ENCODE peak calls at places on chromosome 3, in ten cellular contexts. One of them, this sample, is unnamed.

GRCh38 chr3:58434990-58435389 is 1.4 kb upstream of the PDHB start:
- DNase-seq in stomach: no peak
- DNase-seq in HCT116: no peak
- DNase-seq in tibial nerve: no peak
- DNase-seq in cardiac muscle cell: peak; percentile 82
- DNase-seq in lower lobe of right lung: no peak
- DNase-seq in AG04450: peak; percentile 41
- DNase-seq in naive thymus-derived CD4-positive, alpha-beta T cell: no peak
- DNase-seq in endothelial cell of umbilical vein: no peak
- DNase-seq in GM23248: peak; percentile 76
- DNase-seq in this sample: no peak

GRCh38 chr3:57026918-57027317 is 33.5 kb upstream of the SPATA12 start:
- DNase-seq in stomach: no peak
- DNase-seq in HCT116: no peak
- DNase-seq in tibial nerve: no peak
- DNase-seq in cardiac muscle cell: peak; percentile 62
- DNase-seq in lower lobe of right lung: no peak
- DNase-seq in AG04450: no peak
- DNase-seq in naive thymus-derived CD4-positive, alpha-beta T cell: no peak
- DNase-seq in endothelial cell of umbilical vein: peak; percentile 17
- DNase-seq in GM23248: peak; percentile 52
- DNase-seq in this sample: no peak

GRCh38 chr3:64049136-64049535 is 25.8 kb upstream of the PSMD6 start:
- DNase-seq in stomach: no peak
- DNase-seq in HCT116: no peak
- DNase-seq in tibial nerve: no peak
- DNase-seq in cardiac muscle cell: no peak
- DNase-seq in lower lobe of right lung: no peak
- DNase-seq in AG04450: no peak
- DNase-seq in naive thymus-derived CD4-positive, alpha-beta T cell: no peak
- DNase-seq in endothelial cell of umbilical vein: peak; percentile 16
- DNase-seq in GM23248: peak; percentile 77
- DNase-seq in this sample: no peak

GRCh38 chr3:46228259-46229222 is 13.7 kb upstream of the CCR3 start:
- DNase-seq in stomach: no peak
- DNase-seq in HCT116: no peak
- DNase-seq in tibial nerve: no peak
- DNase-seq in cardiac muscle cell: peak; percentile 30
- DNase-seq in lower lobe of right lung: no peak
- DNase-seq in AG04450: no peak
- DNase-seq in naive thymus-derived CD4-positive, alpha-beta T cell: no peak
- DNase-seq in endothelial cell of umbilical vein: no peak
- DNase-seq in GM23248: peak; percentile 84
- DNase-seq in this sample: no peak

GRCh38 chr3:12896206-12896697 is 54.9 kb upstream of the RPL32 start:
- DNase-seq in stomach: no peak
- DNase-seq in HCT116: no peak
- DNase-seq in tibial nerve: no peak
- DNase-seq in cardiac muscle cell: peak; percentile 14
- DNase-seq in lower lobe of right lung: peak; percentile 20
- DNase-seq in AG04450: no peak
- DNase-seq in naive thymus-derived CD4-positive, alpha-beta T cell: no peak
- DNase-seq in endothelial cell of umbilical vein: no peak
- DNase-seq in GM23248: peak; percentile 45
- DNase-seq in this sample: no peak

GRCh38 chr3:107574650-107575049 is 51.9 kb downstream of the BBX start:
- DNase-seq in stomach: no peak
- DNase-seq in HCT116: peak; percentile 2
- DNase-seq in tibial nerve: no peak
- DNase-seq in cardiac muscle cell: peak; percentile 72
- DNase-seq in lower lobe of right lung: no peak
- DNase-seq in AG04450: peak; percentile 18
- DNase-seq in naive thymus-derived CD4-positive, alpha-beta T cell: no peak
- DNase-seq in endothelial cell of umbilical vein: peak; percentile 66
- DNase-seq in GM23248: peak; percentile 66
- DNase-seq in this sample: no peak

GRCh38 chr3:135034291-135034768 is 239.3 kb downstream of the EPHB1 start:
- DNase-seq in stomach: no peak
- DNase-seq in HCT116: no peak
- DNase-seq in tibial nerve: no peak
- DNase-seq in cardiac muscle cell: no peak
- DNase-seq in lower lobe of right lung: no peak
- DNase-seq in AG04450: no peak
- DNase-seq in naive thymus-derived CD4-positive, alpha-beta T cell: no peak
- DNase-seq in endothelial cell of umbilical vein: no peak
- DNase-seq in GM23248: no peak
- DNase-seq in this sample: no peak

GRCh38 chr3:53806182-53807116 is 39.8 kb downstream of the CHDH start:
- DNase-seq in stomach: no peak
- DNase-seq in HCT116: no peak
- DNase-seq in tibial nerve: no peak
- DNase-seq in cardiac muscle cell: peak; percentile 54
- DNase-seq in lower lobe of right lung: no peak
- DNase-seq in AG04450: peak; percentile 21
- DNase-seq in naive thymus-derived CD4-positive, alpha-beta T cell: no peak
- DNase-seq in endothelial cell of umbilical vein: no peak
- DNase-seq in GM23248: peak; percentile 94
- DNase-seq in this sample: no peak

GRCh38 chr3:60803812-60804211 is 447.4 kb downstream of the FHIT start:
- DNase-seq in stomach: no peak
- DNase-seq in HCT116: no peak
- DNase-seq in tibial nerve: no peak
- DNase-seq in cardiac muscle cell: no peak
- DNase-seq in lower lobe of right lung: no peak
- DNase-seq in AG04450: no peak
- DNase-seq in naive thymus-derived CD4-positive, alpha-beta T cell: no peak
- DNase-seq in endothelial cell of umbilical vein: no peak
- DNase-seq in GM23248: peak; percentile 19
- DNase-seq in this sample: no peak

GRCh38 chr3:193515884-193516438 is 38.7 kb downstream of the ATP13A4 start:
- DNase-seq in stomach: no peak
- DNase-seq in HCT116: no peak
- DNase-seq in tibial nerve: no peak
- DNase-seq in cardiac muscle cell: no peak
- DNase-seq in lower lobe of right lung: no peak
- DNase-seq in AG04450: no peak
- DNase-seq in naive thymus-derived CD4-positive, alpha-beta T cell: no peak
- DNase-seq in endothelial cell of umbilical vein: no peak
- DNase-seq in GM23248: no peak
- DNase-seq in this sample: no peak

GRCh38 chr3:136703429-136703828 is 48.7 kb downstream of the STAG1 start:
- DNase-seq in stomach: no peak
- DNase-seq in HCT116: no peak
- DNase-seq in tibial nerve: no peak
- DNase-seq in cardiac muscle cell: peak; percentile 12
- DNase-seq in lower lobe of right lung: no peak
- DNase-seq in AG04450: no peak
- DNase-seq in naive thymus-derived CD4-positive, alpha-beta T cell: no peak
- DNase-seq in endothelial cell of umbilical vein: no peak
- DNase-seq in GM23248: no peak
- DNase-seq in this sample: no peak
- H3K9me3 ChIP-seq in stomach: no peaks in the 10 kb centered on the region
- H3K9me3 ChIP-seq in HCT116: no peaks in the 10 kb centered on the region
- H3K9me3 ChIP-seq in tibial nerve: no peaks in the 10 kb centered on the region
- H3K9me3 ChIP-seq in cardiac muscle cell: no peaks in the 10 kb centered on the region
- H3K9me3 ChIP-seq in lower lobe of right lung: no peaks in the 10 kb centered on the region
- H3K9me3 ChIP-seq in AG04450: no peaks in the 10 kb centered on the region
- H3K9me3 ChIP-seq in naive thymus-derived CD4-positive, alpha-beta T cell: no peaks in the 10 kb centered on the region
- H3K9me3 ChIP-seq in endothelial cell of umbilical vein: no peaks in the 10 kb centered on the region
- H3K9me3 ChIP-seq in GM23248: no peaks in the 10 kb centered on the region
- H3K9me3 ChIP-seq in this sample: peaks cover 2% of the 10 kb centered on the region

DNA sequence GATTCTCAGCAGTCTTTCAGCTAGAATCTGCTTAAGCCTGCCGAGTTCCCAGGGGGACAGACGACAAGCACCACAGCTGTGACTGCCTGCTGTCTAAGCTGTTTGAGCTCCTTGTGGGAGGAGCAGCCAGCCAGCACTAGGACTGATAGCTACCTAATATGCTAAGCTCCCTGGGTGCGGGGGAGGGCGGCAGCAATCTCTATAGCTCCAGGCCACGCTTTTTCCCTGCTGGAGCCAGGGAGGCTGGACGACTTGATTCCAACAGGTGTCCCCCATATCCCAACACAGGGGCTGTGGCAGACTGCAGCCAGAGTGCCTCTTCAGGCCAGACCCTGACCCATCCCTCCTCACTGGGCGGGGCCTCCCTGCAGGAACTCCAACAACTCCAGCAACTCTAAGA is 134.1 kb upstream of the ARPP21 start:
- DNase-seq in stomach: peak; percentile 26
- DNase-seq in HCT116: no peak
- DNase-seq in tibial nerve: no peak
- DNase-seq in cardiac muscle cell: peak; percentile 8
- DNase-seq in lower lobe of right lung: no peak
- DNase-seq in AG04450: no peak
- DNase-seq in naive thymus-derived CD4-positive, alpha-beta T cell: no peak
- DNase-seq in endothelial cell of umbilical vein: no peak
- DNase-seq in GM23248: no peak
- DNase-seq in this sample: no peak
- H3K9me3 ChIP-seq in stomach: no peaks in the 10 kb centered on the region
- H3K9me3 ChIP-seq in HCT116: peaks cover 3% of the 10 kb centered on the region
- H3K9me3 ChIP-seq in tibial nerve: no peaks in the 10 kb centered on the region
- H3K9me3 ChIP-seq in cardiac muscle cell: no peaks in the 10 kb centered on the region
- H3K9me3 ChIP-seq in lower lobe of right lung: no peaks in the 10 kb centered on the region
- H3K9me3 ChIP-seq in AG04450: peaks cover 8% of the 10 kb centered on the region
- H3K9me3 ChIP-seq in naive thymus-derived CD4-positive, alpha-beta T cell: no peaks in the 10 kb centered on the region
- H3K9me3 ChIP-seq in endothelial cell of umbilical vein: no peaks in the 10 kb centered on the region
- H3K9me3 ChIP-seq in GM23248: no peaks in the 10 kb centered on the region
- H3K9me3 ChIP-seq in this sample: no peaks in the 10 kb centered on the region

DNA sequence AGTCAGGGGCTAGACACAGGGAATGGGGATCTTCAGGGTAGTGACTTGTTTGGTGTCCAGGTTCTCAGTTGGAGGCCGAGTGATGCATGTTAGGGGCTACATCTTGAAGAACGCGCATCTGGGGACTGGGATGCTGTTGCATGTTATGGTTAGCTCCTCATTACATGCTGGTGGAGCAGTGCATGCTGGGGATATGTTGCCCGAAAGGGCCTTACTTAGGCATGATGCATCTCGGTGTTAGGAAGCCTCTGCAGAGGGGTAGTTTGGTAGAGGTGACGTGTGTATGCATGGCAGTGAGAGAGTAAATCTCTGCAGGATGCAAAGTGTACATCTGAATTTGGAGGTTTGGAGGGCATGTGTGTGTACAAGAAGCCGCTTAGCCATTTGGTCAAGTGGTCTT is 2.4 kb downstream of the EIF4G1 start:
- DNase-seq in stomach: no peak
- DNase-seq in HCT116: no peak
- DNase-seq in tibial nerve: no peak
- DNase-seq in cardiac muscle cell: no peak
- DNase-seq in lower lobe of right lung: no peak
- DNase-seq in AG04450: no peak
- DNase-seq in naive thymus-derived CD4-positive, alpha-beta T cell: no peak
- DNase-seq in endothelial cell of umbilical vein: no peak
- DNase-seq in GM23248: peak; percentile 61
- DNase-seq in this sample: no peak
- H3K9me3 ChIP-seq in stomach: no peaks in the 10 kb centered on the region
- H3K9me3 ChIP-seq in HCT116: no peaks in the 10 kb centered on the region
- H3K9me3 ChIP-seq in tibial nerve: no peaks in the 10 kb centered on the region
- H3K9me3 ChIP-seq in cardiac muscle cell: no peaks in the 10 kb centered on the region
- H3K9me3 ChIP-seq in lower lobe of right lung: no peaks in the 10 kb centered on the region
- H3K9me3 ChIP-seq in AG04450: peaks cover 3% of the 10 kb centered on the region
- H3K9me3 ChIP-seq in naive thymus-derived CD4-positive, alpha-beta T cell: no peaks in the 10 kb centered on the region
- H3K9me3 ChIP-seq in endothelial cell of umbilical vein: no peaks in the 10 kb centered on the region
- H3K9me3 ChIP-seq in GM23248: no peaks in the 10 kb centered on the region
- H3K9me3 ChIP-seq in this sample: no peaks in the 10 kb centered on the region

GRCh38 chr3:119322021-119322522 is 27.9 kb downstream of the ARHGAP31 start:
- DNase-seq in stomach: no peak
- DNase-seq in HCT116: no peak
- DNase-seq in tibial nerve: no peak
- DNase-seq in cardiac muscle cell: peak; percentile 25
- DNase-seq in lower lobe of right lung: no peak
- DNase-seq in AG04450: no peak
- DNase-seq in naive thymus-derived CD4-positive, alpha-beta T cell: no peak
- DNase-seq in endothelial cell of umbilical vein: no peak
- DNase-seq in GM23248: peak; percentile 81
- DNase-seq in this sample: no peak
- H3K9me3 ChIP-seq in stomach: no peaks in the 10 kb centered on the region
- H3K9me3 ChIP-seq in HCT116: no peaks in the 10 kb centered on the region
- H3K9me3 ChIP-seq in tibial nerve: no peaks in the 10 kb centered on the region
- H3K9me3 ChIP-seq in cardiac muscle cell: no peaks in the 10 kb centered on the region
- H3K9me3 ChIP-seq in lower lobe of right lung: no peaks in the 10 kb centered on the region
- H3K9me3 ChIP-seq in AG04450: no peaks in the 10 kb centered on the region
- H3K9me3 ChIP-seq in naive thymus-derived CD4-positive, alpha-beta T cell: no peaks in the 10 kb centered on the region
- H3K9me3 ChIP-seq in endothelial cell of umbilical vein: no peaks in the 10 kb centered on the region
- H3K9me3 ChIP-seq in GM23248: no peaks in the 10 kb centered on the region
- H3K9me3 ChIP-seq in this sample: no peaks in the 10 kb centered on the region

GRCh38 chr3:119433613-119434325 is 29.6 kb downstream of the TMEM39A start:
- DNase-seq in stomach: no peak
- DNase-seq in HCT116: no peak
- DNase-seq in tibial nerve: no peak
- DNase-seq in cardiac muscle cell: no peak
- DNase-seq in lower lobe of right lung: no peak
- DNase-seq in AG04450: no peak
- DNase-seq in naive thymus-derived CD4-positive, alpha-beta T cell: no peak
- DNase-seq in endothelial cell of umbilical vein: no peak
- DNase-seq in GM23248: no peak
- DNase-seq in this sample: no peak

GRCh38 chr3:119427669-119428068 is 35.7 kb downstream of the TMEM39A start:
- DNase-seq in stomach: no peak
- DNase-seq in HCT116: no peak
- DNase-seq in tibial nerve: no peak
- DNase-seq in cardiac muscle cell: peak; percentile 7
- DNase-seq in lower lobe of right lung: no peak
- DNase-seq in AG04450: no peak
- DNase-seq in naive thymus-derived CD4-positive, alpha-beta T cell: no peak
- DNase-seq in endothelial cell of umbilical vein: no peak
- DNase-seq in GM23248: no peak
- DNase-seq in this sample: no peak

GRCh38 chr3:119428538-119428937 is 34.9 kb downstream of the TMEM39A start:
- DNase-seq in stomach: no peak
- DNase-seq in HCT116: no peak
- DNase-seq in tibial nerve: no peak
- DNase-seq in cardiac muscle cell: no peak
- DNase-seq in lower lobe of right lung: no peak
- DNase-seq in AG04450: no peak
- DNase-seq in naive thymus-derived CD4-positive, alpha-beta T cell: no peak
- DNase-seq in endothelial cell of umbilical vein: no peak
- DNase-seq in GM23248: no peak
- DNase-seq in this sample: no peak
- H3K9me3 ChIP-seq in stomach: peaks cover 34% of the 10 kb centered on the region
- H3K9me3 ChIP-seq in HCT116: no peaks in the 10 kb centered on the region
- H3K9me3 ChIP-seq in tibial nerve: peaks cover 44% of the 10 kb centered on the region
- H3K9me3 ChIP-seq in cardiac muscle cell: no peaks in the 10 kb centered on the region
- H3K9me3 ChIP-seq in lower lobe of right lung: peaks cover 37% of the 10 kb centered on the region
- H3K9me3 ChIP-seq in AG04450: peaks cover 9% of the 10 kb centered on the region
- H3K9me3 ChIP-seq in naive thymus-derived CD4-positive, alpha-beta T cell: peaks cover 20% of the 10 kb centered on the region
- H3K9me3 ChIP-seq in endothelial cell of umbilical vein: no peaks in the 10 kb centered on the region
- H3K9me3 ChIP-seq in GM23248: no peaks in the 10 kb centered on the region
- H3K9me3 ChIP-seq in this sample: peaks cover 23% of the 10 kb centered on the region

GRCh38 chr3:835096-835495 is 257.7 kb upstream of the CNTN6 start:
- DNase-seq in stomach: no peak
- DNase-seq in HCT116: no peak
- DNase-seq in tibial nerve: no peak
- DNase-seq in cardiac muscle cell: no peak
- DNase-seq in lower lobe of right lung: no peak
- DNase-seq in AG04450: no peak
- DNase-seq in naive thymus-derived CD4-positive, alpha-beta T cell: no peak
- DNase-seq in endothelial cell of umbilical vein: no peak
- DNase-seq in GM23248: no peak
- DNase-seq in this sample: no peak
- H3K9me3 ChIP-seq in stomach: peaks cover 4% of the 10 kb centered on the region
- H3K9me3 ChIP-seq in HCT116: peaks cover 11% of the 10 kb centered on the region
- H3K9me3 ChIP-seq in tibial nerve: no peaks in the 10 kb centered on the region
- H3K9me3 ChIP-seq in cardiac muscle cell: no peaks in the 10 kb centered on the region
- H3K9me3 ChIP-seq in lower lobe of right lung: no peaks in the 10 kb centered on the region
- H3K9me3 ChIP-seq in AG04450: peaks cover 3% of the 10 kb centered on the region
- H3K9me3 ChIP-seq in naive thymus-derived CD4-positive, alpha-beta T cell: no peaks in the 10 kb centered on the region
- H3K9me3 ChIP-seq in endothelial cell of umbilical vein: no peaks in the 10 kb centered on the region
- H3K9me3 ChIP-seq in GM23248: no peaks in the 10 kb centered on the region
- H3K9me3 ChIP-seq in this sample: peaks cover 5% of the 10 kb centered on the region

This sample was measured in T-helper 17 cell.